ENCODE peak calls at places on chromosomes 3 and 15, in seven cellular contexts. One of them, this sample, is unnamed.

GRCh38 chr3:128591728-128592426 is 58.7 kb downstream of the RPN1 start:
- DNase-seq in neural progenitor cell: no peak
- DNase-seq in CD8-positive, alpha-beta T cell: no peak
- DNase-seq in CD8-positive, alpha-beta memory T cell: no peak
- DNase-seq in uterus: no peak
- DNase-seq in mammary epithelial cell: no peak
- DNase-seq in neuronal stem cell: no peak
- DNase-seq in this sample: no peak

GRCh38 chr3:153221748-153222162 is 59.7 kb downstream of the RAP2B start:
- DNase-seq in neural progenitor cell: no peak
- DNase-seq in CD8-positive, alpha-beta T cell: peak; percentile 86
- DNase-seq in CD8-positive, alpha-beta memory T cell: peak; percentile 89
- DNase-seq in uterus: peak; percentile 44
- DNase-seq in mammary epithelial cell: peak; percentile 99
- DNase-seq in neuronal stem cell: no peak
- DNase-seq in this sample: peak; percentile 60

GRCh38 chr3:89375451-89375850 is 268.0 kb downstream of the EPHA3 start:
- DNase-seq in neural progenitor cell: no peak
- DNase-seq in CD8-positive, alpha-beta T cell: no peak
- DNase-seq in CD8-positive, alpha-beta memory T cell: no peak
- DNase-seq in uterus: no peak
- DNase-seq in mammary epithelial cell: no peak
- DNase-seq in neuronal stem cell: no peak
- DNase-seq in this sample: no peak

GRCh38 chr15:39908186-39908585 is 11.9 kb downstream of the GPR176 start:
- DNase-seq in neural progenitor cell: no peak
- DNase-seq in CD8-positive, alpha-beta T cell: no peak
- DNase-seq in CD8-positive, alpha-beta memory T cell: no peak
- DNase-seq in uterus: no peak
- DNase-seq in mammary epithelial cell: peak; percentile 92
- DNase-seq in neuronal stem cell: no peak
- DNase-seq in this sample: no peak

GRCh38 chr3:187929115-187929828 is 184.0 kb upstream of the BCL6 start:
- DNase-seq in neural progenitor cell: no peak
- DNase-seq in CD8-positive, alpha-beta T cell: no peak
- DNase-seq in CD8-positive, alpha-beta memory T cell: no peak
- DNase-seq in uterus: no peak
- DNase-seq in mammary epithelial cell: no peak
- DNase-seq in neuronal stem cell: no peak
- DNase-seq in this sample: no peak

GRCh38 chr3:36700537-36701248 is 63.7 kb downstream of the DCLK3 start:
- DNase-seq in neural progenitor cell: peak; percentile 74
- DNase-seq in CD8-positive, alpha-beta T cell: no peak
- DNase-seq in CD8-positive, alpha-beta memory T cell: no peak
- DNase-seq in uterus: peak; percentile 29
- DNase-seq in mammary epithelial cell: peak; percentile 50
- DNase-seq in neuronal stem cell: peak; percentile 54
- DNase-seq in this sample: peak; percentile 58

GRCh38 chr3:99721633-99722007 is 83.2 kb downstream of the COL8A1 start:
- DNase-seq in neural progenitor cell: no peak
- DNase-seq in CD8-positive, alpha-beta T cell: no peak
- DNase-seq in CD8-positive, alpha-beta memory T cell: no peak
- DNase-seq in uterus: no peak
- DNase-seq in mammary epithelial cell: no peak
- DNase-seq in neuronal stem cell: no peak
- DNase-seq in this sample: no peak

GRCh38 chr15:31303434-31304073 is 23.1 kb upstream of the KLF13 start:
- DNase-seq in neural progenitor cell: peak; percentile 57
- DNase-seq in CD8-positive, alpha-beta T cell: no peak
- DNase-seq in CD8-positive, alpha-beta memory T cell: no peak
- DNase-seq in uterus: no peak
- DNase-seq in mammary epithelial cell: no peak
- DNase-seq in neuronal stem cell: no peak
- DNase-seq in this sample: peak; percentile 69

GRCh38 chr3:122232485-122232884 is 49.0 kb downstream of the CASR start:
- DNase-seq in neural progenitor cell: no peak
- DNase-seq in CD8-positive, alpha-beta T cell: no peak
- DNase-seq in CD8-positive, alpha-beta memory T cell: no peak
- DNase-seq in uterus: no peak
- DNase-seq in mammary epithelial cell: no peak
- DNase-seq in neuronal stem cell: no peak
- DNase-seq in this sample: no peak
- H3K4me1 ChIP-seq in neural progenitor cell: no peaks in the 10 kb centered on the region
- H3K4me1 ChIP-seq in CD8-positive, alpha-beta T cell: peaks cover 8% of the 10 kb centered on the region
- H3K4me1 ChIP-seq in CD8-positive, alpha-beta memory T cell: no peaks in the 10 kb centered on the region
- H3K4me1 ChIP-seq in uterus: no peaks in the 10 kb centered on the region
- H3K4me1 ChIP-seq in mammary epithelial cell: no peaks in the 10 kb centered on the region
- H3K4me1 ChIP-seq in neuronal stem cell: no peaks in the 10 kb centered on the region
- H3K4me1 ChIP-seq in this sample: no peaks in the 10 kb centered on the region

GRCh38 chr15:67771201-67771600 is 54.1 kb upstream of the SKOR1 start:
- DNase-seq in neural progenitor cell: peak; percentile 55
- DNase-seq in CD8-positive, alpha-beta T cell: no peak
- DNase-seq in CD8-positive, alpha-beta memory T cell: no peak
- DNase-seq in uterus: no peak
- DNase-seq in mammary epithelial cell: no peak
- DNase-seq in neuronal stem cell: no peak
- DNase-seq in this sample: no peak

GRCh38 chr15:67766963-67767362 is 58.3 kb upstream of the SKOR1 start:
- DNase-seq in neural progenitor cell: no peak
- DNase-seq in CD8-positive, alpha-beta T cell: no peak
- DNase-seq in CD8-positive, alpha-beta memory T cell: no peak
- DNase-seq in uterus: no peak
- DNase-seq in mammary epithelial cell: no peak
- DNase-seq in neuronal stem cell: no peak
- DNase-seq in this sample: no peak

GRCh38 chr15:67769468-67770097 is 55.7 kb upstream of the SKOR1 start:
- DNase-seq in neural progenitor cell: no peak
- DNase-seq in CD8-positive, alpha-beta T cell: no peak
- DNase-seq in CD8-positive, alpha-beta memory T cell: no peak
- DNase-seq in uterus: no peak
- DNase-seq in mammary epithelial cell: no peak
- DNase-seq in neuronal stem cell: no peak
- DNase-seq in this sample: no peak

GRCh38 chr15:67770098-67770628 is 55.1 kb upstream of the SKOR1 start:
- DNase-seq in neural progenitor cell: no peak
- DNase-seq in CD8-positive, alpha-beta T cell: no peak
- DNase-seq in CD8-positive, alpha-beta memory T cell: no peak
- DNase-seq in uterus: no peak
- DNase-seq in mammary epithelial cell: no peak
- DNase-seq in neuronal stem cell: no peak
- DNase-seq in this sample: no peak

DNA sequence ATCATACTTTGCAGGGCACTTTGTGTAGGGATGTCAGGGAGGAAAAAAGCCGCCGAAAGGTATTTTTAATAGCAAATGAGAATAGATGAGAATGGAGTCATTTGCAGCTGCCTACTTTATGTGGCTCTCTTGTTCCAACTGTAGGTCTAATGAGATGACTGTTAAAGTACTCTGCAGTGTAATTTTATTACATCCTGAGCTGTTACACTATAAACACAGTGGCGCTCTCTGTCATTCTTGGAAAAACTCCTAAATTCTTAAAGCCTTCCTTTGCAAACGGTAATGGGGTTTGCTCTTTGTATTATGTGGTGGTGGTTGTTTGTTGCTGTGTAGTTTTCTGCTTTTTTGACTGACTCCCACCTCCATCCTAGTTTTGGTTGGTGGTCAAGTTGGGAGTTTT is 56.7 kb upstream of the SKOR1 start:
- DNase-seq in neural progenitor cell: no peak
- DNase-seq in CD8-positive, alpha-beta T cell: no peak
- DNase-seq in CD8-positive, alpha-beta memory T cell: no peak
- DNase-seq in uterus: no peak
- DNase-seq in mammary epithelial cell: no peak
- DNase-seq in neuronal stem cell: no peak
- DNase-seq in this sample: no peak
- H3K4me1 ChIP-seq in neural progenitor cell: peaks cover 48% of the 10 kb centered on the region
- H3K4me1 ChIP-seq in CD8-positive, alpha-beta T cell: peaks cover 1% of the 10 kb centered on the region
- H3K4me1 ChIP-seq in CD8-positive, alpha-beta memory T cell: no peaks in the 10 kb centered on the region
- H3K4me1 ChIP-seq in uterus: no peaks in the 10 kb centered on the region
- H3K4me1 ChIP-seq in mammary epithelial cell: no peaks in the 10 kb centered on the region
- H3K4me1 ChIP-seq in neuronal stem cell: peaks cover 3% of the 10 kb centered on the region
- H3K4me1 ChIP-seq in this sample: peaks cover 5% of the 10 kb centered on the region

GRCh38 chr3:46979958-46980497 is 562 bp downstream of the NBEAL2 start:
- DNase-seq in neural progenitor cell: no peak
- DNase-seq in CD8-positive, alpha-beta T cell: no peak
- DNase-seq in CD8-positive, alpha-beta memory T cell: no peak
- DNase-seq in uterus: peak; percentile 53
- DNase-seq in mammary epithelial cell: no peak
- DNase-seq in neuronal stem cell: no peak
- DNase-seq in this sample: peak; percentile 70
- H3K4me1 ChIP-seq in neural progenitor cell: no peaks in the 10 kb centered on the region
- H3K4me1 ChIP-seq in CD8-positive, alpha-beta T cell: peaks cover 52% of the 10 kb centered on the region
- H3K4me1 ChIP-seq in CD8-positive, alpha-beta memory T cell: peaks cover 66% of the 10 kb centered on the region
- H3K4me1 ChIP-seq in uterus: no peaks in the 10 kb centered on the region
- H3K4me1 ChIP-seq in mammary epithelial cell: peaks cover 41% of the 10 kb centered on the region
- H3K4me1 ChIP-seq in neuronal stem cell: peaks cover 11% of the 10 kb centered on the region
- H3K4me1 ChIP-seq in this sample: peaks cover 63% of the 10 kb centered on the region

GRCh38 chr15:64044315-64045105 is 1.8 kb downstream of the DAPK2 start:
- DNase-seq in neural progenitor cell: no peak
- DNase-seq in CD8-positive, alpha-beta T cell: no peak
- DNase-seq in CD8-positive, alpha-beta memory T cell: no peak
- DNase-seq in uterus: no peak
- DNase-seq in mammary epithelial cell: no peak
- DNase-seq in neuronal stem cell: no peak
- DNase-seq in this sample: no peak
- H3K4me1 ChIP-seq in neural progenitor cell: peaks cover 6% of the 10 kb centered on the region
- H3K4me1 ChIP-seq in CD8-positive, alpha-beta T cell: peaks cover 6% of the 10 kb centered on the region
- H3K4me1 ChIP-seq in CD8-positive, alpha-beta memory T cell: peaks cover 5% of the 10 kb centered on the region
- H3K4me1 ChIP-seq in uterus: no peaks in the 10 kb centered on the region
- H3K4me1 ChIP-seq in mammary epithelial cell: peaks cover 8% of the 10 kb centered on the region
- H3K4me1 ChIP-seq in neuronal stem cell: peaks cover 9% of the 10 kb centered on the region
- H3K4me1 ChIP-seq in this sample: peaks cover 18% of the 10 kb centered on the region

DNA sequence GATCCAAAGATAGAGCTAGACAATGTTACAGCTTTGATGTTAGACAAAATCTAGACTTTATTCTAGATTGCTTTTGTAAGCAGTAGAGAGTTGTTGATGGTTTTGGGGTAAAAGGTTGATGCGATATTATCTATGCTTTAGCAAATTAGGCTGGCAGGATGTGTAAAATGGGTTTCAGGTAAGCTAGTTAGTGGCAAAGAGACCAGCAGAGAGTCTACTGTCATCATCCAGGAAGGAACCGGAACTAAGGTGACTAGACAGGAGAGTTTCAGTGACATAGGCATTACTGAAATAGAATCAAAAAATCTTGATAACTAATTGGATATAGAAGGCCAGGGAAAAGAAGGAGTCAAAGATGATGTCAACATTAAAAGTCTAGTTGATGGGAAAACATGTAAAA is 11.1 kb downstream of the OR5K2 start:
- DNase-seq in neural progenitor cell: no peak
- DNase-seq in CD8-positive, alpha-beta T cell: no peak
- DNase-seq in CD8-positive, alpha-beta memory T cell: no peak
- DNase-seq in uterus: no peak
- DNase-seq in mammary epithelial cell: no peak
- DNase-seq in neuronal stem cell: no peak
- DNase-seq in this sample: no peak
- H3K4me1 ChIP-seq in neural progenitor cell: no peaks in the 10 kb centered on the region
- H3K4me1 ChIP-seq in CD8-positive, alpha-beta T cell: no peaks in the 10 kb centered on the region
- H3K4me1 ChIP-seq in CD8-positive, alpha-beta memory T cell: no peaks in the 10 kb centered on the region
- H3K4me1 ChIP-seq in uterus: no peaks in the 10 kb centered on the region
- H3K4me1 ChIP-seq in mammary epithelial cell: peaks cover 17% of the 10 kb centered on the region
- H3K4me1 ChIP-seq in neuronal stem cell: no peaks in the 10 kb centered on the region
- H3K4me1 ChIP-seq in this sample: no peaks in the 10 kb centered on the region

This sample was measured in lower lobe of right lung.